ENCODE peak calls at places on chromosomes 12 and 14, in four cellular contexts. U, T, J and R are unnamed samples.

GRCh38 chr14:101017806-101018560 is 114.5 kb upstream of the RTL1 start:
- DNase-seq in U (peak), T (no peak), J (no peak), R (peak)

GRCh38 chr12:132393991-132394949 is 64.9 kb upstream of the GALNT9 start:
- DNase-seq in U (peak), T (no peak), J (no peak), R (peak)

GRCh38 chr14:53496668-53497067 is 343.5 kb upstream of the DDHD1 start:
- DNase-seq in U (no peak), T (no peak), J (no peak), R (no peak)

GRCh38 chr14:50388256-50388931 is 8.3 kb downstream of the CDKL1 start:
- DNase-seq in U (no peak), T (no peak), J (peak), R (no peak)

GRCh38 chr12:77438639-77439038 is 373.3 kb upstream of the E2F7 start:
- DNase-seq in U (no peak), T (no peak), J (no peak), R (no peak)

GRCh38 chr12:96908170-96908675 is 1.2 kb downstream of the NEDD1 start:
- DNase-seq in U (no peak), T (no peak), J (no peak), R (no peak)

GRCh38 chr14:79704406-79704805 is 506.9 kb downstream of the DIO2 start:
- DNase-seq in U (no peak), T (no peak), J (no peak), R (no peak)

GRCh38 chr14:34463598-34463961 is 1.5 kb upstream of the SPTSSA start:
- DNase-seq in U (no peak), T (no peak), J (no peak), R (no peak)

GRCh38 chr12:94622475-94622874 is 27.9 kb downstream of the TMCC3 start:
- DNase-seq in U (no peak), T (peak), J (no peak), R (no peak)

GRCh38 chr12:49069507-49070346 is at the start of gene RHEBL1:
- DNase-seq in U (peak), T (peak), J (peak), R (peak)
- TF ChIP-seq CTCF in U (no peak), T (peak), J (no peak), R (peak)

GRCh38 chr14:89954045-89955021 is at the start of gene EFCAB11:
- DNase-seq in U (peak), T (peak), J (peak), R (peak)
- TF ChIP-seq CTCF in U (no peak), T (peak), J (no peak), R (peak)

GRCh38 chr14:23360496-23360895 is 4.5 kb downstream of the EFS start:
- DNase-seq in U (no peak), T (no peak), J (peak), R (no peak)
- TF ChIP-seq CTCF in U (no peak), T (no peak), J (no peak), R (peak)

DNA sequence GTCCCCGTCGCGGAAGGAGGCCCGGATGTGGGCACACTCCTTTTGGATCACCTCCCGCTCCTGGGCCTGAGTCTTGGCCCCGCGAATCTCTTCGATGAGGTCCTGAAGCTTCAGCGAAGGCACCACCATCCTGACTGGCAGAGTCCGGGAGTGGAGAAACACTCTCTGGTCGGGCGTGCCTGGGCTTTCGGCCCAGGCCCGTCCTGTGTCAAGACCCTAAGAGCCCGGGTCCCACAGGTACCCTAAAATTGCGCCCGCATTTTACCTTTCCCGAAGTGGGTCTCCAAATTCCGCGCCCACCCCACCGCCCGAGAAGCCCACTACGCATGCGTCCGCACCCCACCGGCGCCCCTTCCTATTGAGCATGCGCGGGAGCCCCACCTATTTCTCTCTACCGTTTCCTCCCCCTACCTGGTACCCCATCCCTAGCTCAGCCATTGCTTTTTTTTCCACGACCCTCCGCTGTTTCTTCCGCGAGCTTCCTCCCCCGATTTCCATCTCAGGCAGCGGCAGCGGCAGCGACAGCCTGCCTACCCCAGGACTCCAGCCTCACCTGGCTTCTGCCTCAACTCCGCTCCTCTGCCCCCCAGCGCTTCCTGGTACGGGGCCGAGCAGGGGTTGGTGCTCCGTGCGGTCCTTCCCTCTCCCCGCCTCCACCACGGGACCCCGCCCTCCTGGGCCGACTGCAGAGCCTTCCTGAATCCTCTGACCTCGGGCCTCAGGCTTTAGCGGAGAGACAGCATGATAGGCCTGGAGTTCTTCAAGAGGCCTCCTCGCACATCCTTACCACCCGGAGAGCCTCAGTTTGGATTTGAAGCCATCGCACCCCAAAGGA is at the start of gene AP1G2:
- DNase-seq in U (peak), T (peak), J (peak), R (peak)
- TF ChIP-seq CTCF in U (no peak), T (no peak), J (no peak), R (peak)

GRCh38 chr14:20377171-20377570 is 33.7 kb downstream of the PARP2 start:
- DNase-seq in U (no peak), T (no peak), J (no peak), R (no peak)

GRCh38 chr14:20372796-20373195 is 29.4 kb downstream of the PARP2 start:
- DNase-seq in U (no peak), T (no peak), J (no peak), R (no peak)

GRCh38 chr14:20381341-20381740 is 32.0 kb downstream of the TEP1 start:
- DNase-seq in U (no peak), T (no peak), J (no peak), R (no peak)

GRCh38 chr14:20379743-20380142 is 33.6 kb downstream of the TEP1 start:
- DNase-seq in U (no peak), T (no peak), J (no peak), R (no peak)

DNA sequence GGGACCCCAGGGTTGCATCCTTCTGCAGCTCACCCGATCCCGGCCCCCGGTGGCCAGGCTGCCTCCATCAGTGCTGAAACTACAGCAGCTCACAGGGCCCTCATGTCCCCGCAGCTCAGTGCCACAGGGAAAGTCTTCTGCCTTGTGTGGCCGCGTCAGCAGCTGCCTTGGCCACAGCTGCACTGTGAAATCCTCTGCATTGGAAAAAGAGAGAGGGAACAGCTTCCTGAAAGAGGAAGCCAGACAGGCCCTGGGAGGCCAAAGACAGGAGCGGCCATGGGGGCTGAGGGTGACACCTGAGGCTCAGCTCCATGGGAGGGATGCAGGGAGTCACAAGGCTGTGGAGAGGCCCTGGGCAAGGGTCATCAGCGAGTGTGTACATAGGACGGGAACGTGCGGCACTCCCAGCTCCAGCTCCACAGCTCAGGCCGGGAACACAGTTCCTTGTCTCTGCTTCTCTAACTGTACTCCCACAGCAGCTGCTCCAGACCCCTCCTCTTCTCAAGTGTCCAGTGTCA is 32.7 kb downstream of the PARP2 start:
- DNase-seq in U (no peak), T (no peak), J (no peak), R (no peak)
- TF ChIP-seq CTCF in U (no peak), T (no peak), J (no peak), R (no peak)

GRCh38 chr14:36604757-36605505 is 22.5 kb upstream of the NKX2-8 start:
- DNase-seq in U (no peak), T (peak), J (peak), R (no peak)

GRCh38 chr14:36600431-36600830 is 18.0 kb upstream of the NKX2-8 start:
- DNase-seq in U (no peak), T (no peak), J (no peak), R (no peak)

GRCh38 chr14:36605506-36605857 is 23.1 kb upstream of the NKX2-8 start:
- DNase-seq in U (no peak), T (no peak), J (no peak), R (no peak)
- TF ChIP-seq CTCF in U (no peak), T (no peak), J (no peak), R (peak)

GRCh38 chr14:67971627-67972625 is 152.3 kb downstream of the RAD51B start:
- DNase-seq in U (no peak), T (peak), J (no peak), R (no peak)
- TF ChIP-seq CTCF in U (no peak), T (no peak), J (no peak), R (no peak)

DNA sequence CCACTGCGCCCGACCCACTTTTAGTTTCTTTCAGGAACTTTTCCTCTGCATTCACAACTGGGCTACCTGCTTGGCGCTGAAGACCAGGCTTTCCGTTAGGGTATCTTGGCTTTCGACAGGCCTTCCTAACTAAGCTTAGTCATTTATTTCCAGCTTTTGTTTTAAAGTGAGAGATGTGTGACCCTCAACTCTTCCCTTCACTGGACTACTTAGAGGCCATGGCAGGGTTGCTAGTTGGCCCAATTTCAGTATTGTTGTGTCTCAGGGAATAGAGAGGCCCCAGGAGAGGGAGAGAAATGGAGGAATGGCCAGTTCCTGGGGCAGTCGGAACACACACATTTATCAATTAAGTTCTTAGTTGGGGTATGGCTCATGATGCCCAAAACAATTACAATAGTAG is 10.4 kb downstream of the MTA1 start:
- DNase-seq in U (no peak), T (no peak), J (no peak), R (no peak)
- TF ChIP-seq CTCF in U (no peak), T (no peak), J (no peak), R (no peak)